ENCODE peak calls at places on chromosomes 2 and 18, in eight cellular contexts. One of them, this sample, is unnamed.

GRCh38 chr2:37711308-37711731 is 39.9 kb upstream of the CDC42EP3 start:
- DNase-seq in activated naive CD4-positive, alpha-beta T cell treated with anti-CD3 and anti-CD28 coated beads, Interleukin-2, amount 50 U/mL, for 72 hours: no peak
- DNase-seq in activated CD8-positive, alpha-beta memory T cell treated with anti-CD3 and anti-CD28 coated beads for 48 hours: no peak
- DNase-seq in stimulated activated CD8-positive, alpha-beta memory T cell treated with anti-CD3 and anti-CD28 coated beads, Interleukin-12 subunit alpha, Interleukin-12 subunit beta, amount 100 ng/mL, for 4 hours: no peak
- DNase-seq in body of pancreas: no peak
- DNase-seq in HS-5: peak; percentile 94
- DNase-seq in NCI-H2081: no peak
- DNase-seq in HFFc6: peak; percentile 91
- DNase-seq in this sample: peak; percentile 91

GRCh38 chr2:97950329-97951154 is 45.2 kb downstream of the TMEM131 start:
- DNase-seq in activated naive CD4-positive, alpha-beta T cell treated with anti-CD3 and anti-CD28 coated beads, Interleukin-2, amount 50 U/mL, for 72 hours: no peak
- DNase-seq in activated CD8-positive, alpha-beta memory T cell treated with anti-CD3 and anti-CD28 coated beads for 48 hours: no peak
- DNase-seq in stimulated activated CD8-positive, alpha-beta memory T cell treated with anti-CD3 and anti-CD28 coated beads, Interleukin-12 subunit alpha, Interleukin-12 subunit beta, amount 100 ng/mL, for 4 hours: no peak
- DNase-seq in body of pancreas: no peak
- DNase-seq in HS-5: peak; percentile 97
- DNase-seq in NCI-H2081: no peak
- DNase-seq in HFFc6: peak; percentile 89
- DNase-seq in this sample: peak; percentile 84

GRCh38 chr18:52046842-52047241 is 293.2 kb upstream of the DCC start:
- DNase-seq in activated naive CD4-positive, alpha-beta T cell treated with anti-CD3 and anti-CD28 coated beads, Interleukin-2, amount 50 U/mL, for 72 hours: no peak
- DNase-seq in activated CD8-positive, alpha-beta memory T cell treated with anti-CD3 and anti-CD28 coated beads for 48 hours: no peak
- DNase-seq in stimulated activated CD8-positive, alpha-beta memory T cell treated with anti-CD3 and anti-CD28 coated beads, Interleukin-12 subunit alpha, Interleukin-12 subunit beta, amount 100 ng/mL, for 4 hours: no peak
- DNase-seq in body of pancreas: no peak
- DNase-seq in HS-5: no peak
- DNase-seq in NCI-H2081: peak; percentile 84
- DNase-seq in HFFc6: no peak
- DNase-seq in this sample: no peak

GRCh38 chr2:189178007-189178406 is 1.6 kb downstream of the COL5A2 start:
- DNase-seq in activated naive CD4-positive, alpha-beta T cell treated with anti-CD3 and anti-CD28 coated beads, Interleukin-2, amount 50 U/mL, for 72 hours: no peak
- DNase-seq in activated CD8-positive, alpha-beta memory T cell treated with anti-CD3 and anti-CD28 coated beads for 48 hours: no peak
- DNase-seq in stimulated activated CD8-positive, alpha-beta memory T cell treated with anti-CD3 and anti-CD28 coated beads, Interleukin-12 subunit alpha, Interleukin-12 subunit beta, amount 100 ng/mL, for 4 hours: no peak
- DNase-seq in body of pancreas: no peak
- DNase-seq in HS-5: no peak
- DNase-seq in NCI-H2081: no peak
- DNase-seq in HFFc6: no peak
- DNase-seq in this sample: no peak

GRCh38 chr2:111918383-111918806 is 20.0 kb downstream of the MERTK start:
- DNase-seq in activated naive CD4-positive, alpha-beta T cell treated with anti-CD3 and anti-CD28 coated beads, Interleukin-2, amount 50 U/mL, for 72 hours: no peak
- DNase-seq in activated CD8-positive, alpha-beta memory T cell treated with anti-CD3 and anti-CD28 coated beads for 48 hours: no peak
- DNase-seq in stimulated activated CD8-positive, alpha-beta memory T cell treated with anti-CD3 and anti-CD28 coated beads, Interleukin-12 subunit alpha, Interleukin-12 subunit beta, amount 100 ng/mL, for 4 hours: no peak
- DNase-seq in body of pancreas: no peak
- DNase-seq in HS-5: peak; percentile 96
- DNase-seq in NCI-H2081: peak; percentile 18
- DNase-seq in HFFc6: peak; percentile 76
- DNase-seq in this sample: peak; percentile 62

GRCh38 chr2:108074945-108075344 is 88.6 kb downstream of the SLC5A7 start:
- DNase-seq in activated naive CD4-positive, alpha-beta T cell treated with anti-CD3 and anti-CD28 coated beads, Interleukin-2, amount 50 U/mL, for 72 hours: no peak
- DNase-seq in activated CD8-positive, alpha-beta memory T cell treated with anti-CD3 and anti-CD28 coated beads for 48 hours: no peak
- DNase-seq in stimulated activated CD8-positive, alpha-beta memory T cell treated with anti-CD3 and anti-CD28 coated beads, Interleukin-12 subunit alpha, Interleukin-12 subunit beta, amount 100 ng/mL, for 4 hours: no peak
- DNase-seq in body of pancreas: no peak
- DNase-seq in HS-5: no peak
- DNase-seq in NCI-H2081: no peak
- DNase-seq in HFFc6: no peak
- DNase-seq in this sample: no peak

GRCh38 chr2:152491139-152491472 is 156.1 kb downstream of the FMNL2 start:
- DNase-seq in activated naive CD4-positive, alpha-beta T cell treated with anti-CD3 and anti-CD28 coated beads, Interleukin-2, amount 50 U/mL, for 72 hours: no peak
- DNase-seq in activated CD8-positive, alpha-beta memory T cell treated with anti-CD3 and anti-CD28 coated beads for 48 hours: no peak
- DNase-seq in stimulated activated CD8-positive, alpha-beta memory T cell treated with anti-CD3 and anti-CD28 coated beads, Interleukin-12 subunit alpha, Interleukin-12 subunit beta, amount 100 ng/mL, for 4 hours: no peak
- DNase-seq in body of pancreas: no peak
- DNase-seq in HS-5: no peak
- DNase-seq in NCI-H2081: no peak
- DNase-seq in HFFc6: no peak
- DNase-seq in this sample: peak; percentile 23

GRCh38 chr2:72991980-72992733 is 74.8 kb downstream of the EMX1 start:
- DNase-seq in activated naive CD4-positive, alpha-beta T cell treated with anti-CD3 and anti-CD28 coated beads, Interleukin-2, amount 50 U/mL, for 72 hours: no peak
- DNase-seq in activated CD8-positive, alpha-beta memory T cell treated with anti-CD3 and anti-CD28 coated beads for 48 hours: no peak
- DNase-seq in stimulated activated CD8-positive, alpha-beta memory T cell treated with anti-CD3 and anti-CD28 coated beads, Interleukin-12 subunit alpha, Interleukin-12 subunit beta, amount 100 ng/mL, for 4 hours: no peak
- DNase-seq in body of pancreas: no peak
- DNase-seq in HS-5: no peak
- DNase-seq in NCI-H2081: no peak
- DNase-seq in HFFc6: no peak
- DNase-seq in this sample: no peak

GRCh38 chr2:127678531-127678930 is 3.2 kb upstream of the LIMS2 start:
- DNase-seq in activated naive CD4-positive, alpha-beta T cell treated with anti-CD3 and anti-CD28 coated beads, Interleukin-2, amount 50 U/mL, for 72 hours: no peak
- DNase-seq in activated CD8-positive, alpha-beta memory T cell treated with anti-CD3 and anti-CD28 coated beads for 48 hours: no peak
- DNase-seq in stimulated activated CD8-positive, alpha-beta memory T cell treated with anti-CD3 and anti-CD28 coated beads, Interleukin-12 subunit alpha, Interleukin-12 subunit beta, amount 100 ng/mL, for 4 hours: no peak
- DNase-seq in body of pancreas: no peak
- DNase-seq in HS-5: no peak
- DNase-seq in NCI-H2081: no peak
- DNase-seq in HFFc6: no peak
- DNase-seq in this sample: no peak

GRCh38 chr2:126614529-126615279 is 41.3 kb upstream of the GYPC start:
- DNase-seq in activated naive CD4-positive, alpha-beta T cell treated with anti-CD3 and anti-CD28 coated beads, Interleukin-2, amount 50 U/mL, for 72 hours: no peak
- DNase-seq in activated CD8-positive, alpha-beta memory T cell treated with anti-CD3 and anti-CD28 coated beads for 48 hours: no peak
- DNase-seq in stimulated activated CD8-positive, alpha-beta memory T cell treated with anti-CD3 and anti-CD28 coated beads, Interleukin-12 subunit alpha, Interleukin-12 subunit beta, amount 100 ng/mL, for 4 hours: no peak
- DNase-seq in body of pancreas: no peak
- DNase-seq in HS-5: peak; percentile 61
- DNase-seq in NCI-H2081: no peak
- DNase-seq in HFFc6: peak; percentile 12
- DNase-seq in this sample: peak; percentile 18

GRCh38 chr2:242057379-242058040 is 188.0 kb downstream of the RTP5 start:
- DNase-seq in activated naive CD4-positive, alpha-beta T cell treated with anti-CD3 and anti-CD28 coated beads, Interleukin-2, amount 50 U/mL, for 72 hours: no peak
- DNase-seq in activated CD8-positive, alpha-beta memory T cell treated with anti-CD3 and anti-CD28 coated beads for 48 hours: no peak
- DNase-seq in stimulated activated CD8-positive, alpha-beta memory T cell treated with anti-CD3 and anti-CD28 coated beads, Interleukin-12 subunit alpha, Interleukin-12 subunit beta, amount 100 ng/mL, for 4 hours: no peak
- DNase-seq in body of pancreas: no peak
- DNase-seq in HS-5: no peak
- DNase-seq in NCI-H2081: no peak
- DNase-seq in HFFc6: no peak
- DNase-seq in this sample: no peak

GRCh38 chr2:7672027-7672684 is 754.9 kb downstream of the RNF144A start:
- DNase-seq in activated naive CD4-positive, alpha-beta T cell treated with anti-CD3 and anti-CD28 coated beads, Interleukin-2, amount 50 U/mL, for 72 hours: peak; percentile 68
- DNase-seq in activated CD8-positive, alpha-beta memory T cell treated with anti-CD3 and anti-CD28 coated beads for 48 hours: peak; percentile 47
- DNase-seq in stimulated activated CD8-positive, alpha-beta memory T cell treated with anti-CD3 and anti-CD28 coated beads, Interleukin-12 subunit alpha, Interleukin-12 subunit beta, amount 100 ng/mL, for 4 hours: peak; percentile 32
- DNase-seq in body of pancreas: peak; percentile 82
- DNase-seq in HS-5: no peak
- DNase-seq in NCI-H2081: peak; percentile 70
- DNase-seq in HFFc6: peak; percentile 21
- DNase-seq in this sample: no peak

GRCh38 chr2:241636182-241636982 is 576 bp downstream of the THAP4 start:
- DNase-seq in activated naive CD4-positive, alpha-beta T cell treated with anti-CD3 and anti-CD28 coated beads, Interleukin-2, amount 50 U/mL, for 72 hours: no peak
- DNase-seq in activated CD8-positive, alpha-beta memory T cell treated with anti-CD3 and anti-CD28 coated beads for 48 hours: no peak
- DNase-seq in stimulated activated CD8-positive, alpha-beta memory T cell treated with anti-CD3 and anti-CD28 coated beads, Interleukin-12 subunit alpha, Interleukin-12 subunit beta, amount 100 ng/mL, for 4 hours: peak; percentile 18
- DNase-seq in body of pancreas: peak; percentile 69
- DNase-seq in HS-5: no peak
- DNase-seq in NCI-H2081: peak; percentile 15
- DNase-seq in HFFc6: no peak
- DNase-seq in this sample: peak; percentile 77

GRCh38 chr18:63182247-63182771 is 137.3 kb downstream of the BCL2 start:
- DNase-seq in activated naive CD4-positive, alpha-beta T cell treated with anti-CD3 and anti-CD28 coated beads, Interleukin-2, amount 50 U/mL, for 72 hours: no peak
- DNase-seq in activated CD8-positive, alpha-beta memory T cell treated with anti-CD3 and anti-CD28 coated beads for 48 hours: no peak
- DNase-seq in stimulated activated CD8-positive, alpha-beta memory T cell treated with anti-CD3 and anti-CD28 coated beads, Interleukin-12 subunit alpha, Interleukin-12 subunit beta, amount 100 ng/mL, for 4 hours: no peak
- DNase-seq in body of pancreas: no peak
- DNase-seq in HS-5: no peak
- DNase-seq in NCI-H2081: no peak
- DNase-seq in HFFc6: no peak
- DNase-seq in this sample: no peak

GRCh38 chr2:138090330-138090729 is 126.1 kb downstream of the HNMT start:
- DNase-seq in activated naive CD4-positive, alpha-beta T cell treated with anti-CD3 and anti-CD28 coated beads, Interleukin-2, amount 50 U/mL, for 72 hours: no peak
- DNase-seq in activated CD8-positive, alpha-beta memory T cell treated with anti-CD3 and anti-CD28 coated beads for 48 hours: no peak
- DNase-seq in stimulated activated CD8-positive, alpha-beta memory T cell treated with anti-CD3 and anti-CD28 coated beads, Interleukin-12 subunit alpha, Interleukin-12 subunit beta, amount 100 ng/mL, for 4 hours: no peak
- DNase-seq in body of pancreas: peak; percentile 23
- DNase-seq in HS-5: no peak
- DNase-seq in NCI-H2081: peak; percentile 30
- DNase-seq in HFFc6: peak; percentile 41
- DNase-seq in this sample: peak; percentile 67

GRCh38 chr2:71129891-71130324 is at the start of gene MCEE:
- DNase-seq in activated naive CD4-positive, alpha-beta T cell treated with anti-CD3 and anti-CD28 coated beads, Interleukin-2, amount 50 U/mL, for 72 hours: peak; percentile 90
- DNase-seq in activated CD8-positive, alpha-beta memory T cell treated with anti-CD3 and anti-CD28 coated beads for 48 hours: peak; percentile 76
- DNase-seq in stimulated activated CD8-positive, alpha-beta memory T cell treated with anti-CD3 and anti-CD28 coated beads, Interleukin-12 subunit alpha, Interleukin-12 subunit beta, amount 100 ng/mL, for 4 hours: peak; percentile 80
- DNase-seq in body of pancreas: peak; percentile 94
- DNase-seq in HS-5: peak; percentile 16
- DNase-seq in NCI-H2081: peak; percentile 76
- DNase-seq in HFFc6: peak; percentile 78
- DNase-seq in this sample: peak; percentile 95

GRCh38 chr2:27407798-27408491 is 1.4 kb downstream of the PPM1G start:
- DNase-seq in activated naive CD4-positive, alpha-beta T cell treated with anti-CD3 and anti-CD28 coated beads, Interleukin-2, amount 50 U/mL, for 72 hours: no peak
- DNase-seq in activated CD8-positive, alpha-beta memory T cell treated with anti-CD3 and anti-CD28 coated beads for 48 hours: no peak
- DNase-seq in stimulated activated CD8-positive, alpha-beta memory T cell treated with anti-CD3 and anti-CD28 coated beads, Interleukin-12 subunit alpha, Interleukin-12 subunit beta, amount 100 ng/mL, for 4 hours: no peak
- DNase-seq in body of pancreas: peak; percentile 35
- DNase-seq in HS-5: peak; percentile 28
- DNase-seq in NCI-H2081: peak; percentile 72
- DNase-seq in HFFc6: peak; percentile 39
- DNase-seq in this sample: peak; percentile 61

GRCh38 chr2:1742680-1743395 is 1.5 kb downstream of the PXDN start:
- DNase-seq in activated naive CD4-positive, alpha-beta T cell treated with anti-CD3 and anti-CD28 coated beads, Interleukin-2, amount 50 U/mL, for 72 hours: no peak
- DNase-seq in activated CD8-positive, alpha-beta memory T cell treated with anti-CD3 and anti-CD28 coated beads for 48 hours: no peak
- DNase-seq in stimulated activated CD8-positive, alpha-beta memory T cell treated with anti-CD3 and anti-CD28 coated beads, Interleukin-12 subunit alpha, Interleukin-12 subunit beta, amount 100 ng/mL, for 4 hours: no peak
- DNase-seq in body of pancreas: peak; percentile 56
- DNase-seq in HS-5: no peak
- DNase-seq in NCI-H2081: peak; percentile 80
- DNase-seq in HFFc6: peak; percentile 92
- DNase-seq in this sample: peak; percentile 90

GRCh38 chr2:62596061-62596658 is 90.2 kb upstream of the TMEM17 start:
- DNase-seq in activated naive CD4-positive, alpha-beta T cell treated with anti-CD3 and anti-CD28 coated beads, Interleukin-2, amount 50 U/mL, for 72 hours: no peak
- DNase-seq in activated CD8-positive, alpha-beta memory T cell treated with anti-CD3 and anti-CD28 coated beads for 48 hours: no peak
- DNase-seq in stimulated activated CD8-positive, alpha-beta memory T cell treated with anti-CD3 and anti-CD28 coated beads, Interleukin-12 subunit alpha, Interleukin-12 subunit beta, amount 100 ng/mL, for 4 hours: no peak
- DNase-seq in body of pancreas: no peak
- DNase-seq in HS-5: peak; percentile 82
- DNase-seq in NCI-H2081: peak; percentile 28
- DNase-seq in HFFc6: peak; percentile 67
- DNase-seq in this sample: peak; percentile 75

GRCh38 chr18:63505566-63506335 is 29.0 kb downstream of the SERPINB5 start:
- DNase-seq in activated naive CD4-positive, alpha-beta T cell treated with anti-CD3 and anti-CD28 coated beads, Interleukin-2, amount 50 U/mL, for 72 hours: no peak
- DNase-seq in activated CD8-positive, alpha-beta memory T cell treated with anti-CD3 and anti-CD28 coated beads for 48 hours: no peak
- DNase-seq in stimulated activated CD8-positive, alpha-beta memory T cell treated with anti-CD3 and anti-CD28 coated beads, Interleukin-12 subunit alpha, Interleukin-12 subunit beta, amount 100 ng/mL, for 4 hours: no peak
- DNase-seq in body of pancreas: peak; percentile 9
- DNase-seq in HS-5: no peak
- DNase-seq in NCI-H2081: no peak
- DNase-seq in HFFc6: peak; percentile 37
- DNase-seq in this sample: peak; percentile 58

GRCh38 chr2:74461187-74462053 is 3.2 kb downstream of the WBP1 start:
- DNase-seq in activated naive CD4-positive, alpha-beta T cell treated with anti-CD3 and anti-CD28 coated beads, Interleukin-2, amount 50 U/mL, for 72 hours: no peak
- DNase-seq in activated CD8-positive, alpha-beta memory T cell treated with anti-CD3 and anti-CD28 coated beads for 48 hours: no peak
- DNase-seq in stimulated activated CD8-positive, alpha-beta memory T cell treated with anti-CD3 and anti-CD28 coated beads, Interleukin-12 subunit alpha, Interleukin-12 subunit beta, amount 100 ng/mL, for 4 hours: no peak
- DNase-seq in body of pancreas: peak; percentile 18
- DNase-seq in HS-5: no peak
- DNase-seq in NCI-H2081: no peak
- DNase-seq in HFFc6: no peak
- DNase-seq in this sample: no peak

GRCh38 chr2:74009577-74009976 is 24.9 kb downstream of the TET3 start:
- DNase-seq in activated naive CD4-positive, alpha-beta T cell treated with anti-CD3 and anti-CD28 coated beads, Interleukin-2, amount 50 U/mL, for 72 hours: no peak
- DNase-seq in activated CD8-positive, alpha-beta memory T cell treated with anti-CD3 and anti-CD28 coated beads for 48 hours: no peak
- DNase-seq in stimulated activated CD8-positive, alpha-beta memory T cell treated with anti-CD3 and anti-CD28 coated beads, Interleukin-12 subunit alpha, Interleukin-12 subunit beta, amount 100 ng/mL, for 4 hours: no peak
- DNase-seq in body of pancreas: no peak
- DNase-seq in HS-5: no peak
- DNase-seq in NCI-H2081: no peak
- DNase-seq in HFFc6: no peak
- DNase-seq in this sample: no peak

GRCh38 chr2:84716564-84716963 is 164.3 kb downstream of the TRABD2A start:
- DNase-seq in activated naive CD4-positive, alpha-beta T cell treated with anti-CD3 and anti-CD28 coated beads, Interleukin-2, amount 50 U/mL, for 72 hours: no peak
- DNase-seq in activated CD8-positive, alpha-beta memory T cell treated with anti-CD3 and anti-CD28 coated beads for 48 hours: no peak
- DNase-seq in stimulated activated CD8-positive, alpha-beta memory T cell treated with anti-CD3 and anti-CD28 coated beads, Interleukin-12 subunit alpha, Interleukin-12 subunit beta, amount 100 ng/mL, for 4 hours: no peak
- DNase-seq in body of pancreas: no peak
- DNase-seq in HS-5: no peak
- DNase-seq in NCI-H2081: no peak
- DNase-seq in HFFc6: no peak
- DNase-seq in this sample: no peak

GRCh38 chr2:84492571-84492970 is 23.7 kb upstream of the DNAH6 start:
- DNase-seq in activated naive CD4-positive, alpha-beta T cell treated with anti-CD3 and anti-CD28 coated beads, Interleukin-2, amount 50 U/mL, for 72 hours: no peak
- DNase-seq in activated CD8-positive, alpha-beta memory T cell treated with anti-CD3 and anti-CD28 coated beads for 48 hours: no peak
- DNase-seq in stimulated activated CD8-positive, alpha-beta memory T cell treated with anti-CD3 and anti-CD28 coated beads, Interleukin-12 subunit alpha, Interleukin-12 subunit beta, amount 100 ng/mL, for 4 hours: no peak
- DNase-seq in body of pancreas: no peak
- DNase-seq in HS-5: no peak
- DNase-seq in NCI-H2081: no peak
- DNase-seq in HFFc6: peak; percentile 25
- DNase-seq in this sample: peak; percentile 21

GRCh38 chr18:3273042-3273441 is 11.1 kb downstream of the MYL12B start:
- DNase-seq in activated naive CD4-positive, alpha-beta T cell treated with anti-CD3 and anti-CD28 coated beads, Interleukin-2, amount 50 U/mL, for 72 hours: no peak
- DNase-seq in activated CD8-positive, alpha-beta memory T cell treated with anti-CD3 and anti-CD28 coated beads for 48 hours: no peak
- DNase-seq in stimulated activated CD8-positive, alpha-beta memory T cell treated with anti-CD3 and anti-CD28 coated beads, Interleukin-12 subunit alpha, Interleukin-12 subunit beta, amount 100 ng/mL, for 4 hours: no peak
- DNase-seq in body of pancreas: no peak
- DNase-seq in HS-5: no peak
- DNase-seq in NCI-H2081: no peak
- DNase-seq in HFFc6: no peak
- DNase-seq in this sample: no peak

GRCh38 chr2:174748948-174749347 is 15.3 kb downstream of the CHRNA1 start:
- DNase-seq in activated naive CD4-positive, alpha-beta T cell treated with anti-CD3 and anti-CD28 coated beads, Interleukin-2, amount 50 U/mL, for 72 hours: no peak
- DNase-seq in activated CD8-positive, alpha-beta memory T cell treated with anti-CD3 and anti-CD28 coated beads for 48 hours: no peak
- DNase-seq in stimulated activated CD8-positive, alpha-beta memory T cell treated with anti-CD3 and anti-CD28 coated beads, Interleukin-12 subunit alpha, Interleukin-12 subunit beta, amount 100 ng/mL, for 4 hours: peak; percentile 40
- DNase-seq in body of pancreas: peak; percentile 65
- DNase-seq in HS-5: peak; percentile 24
- DNase-seq in NCI-H2081: peak; percentile 61
- DNase-seq in HFFc6: peak; percentile 33
- DNase-seq in this sample: peak; percentile 77

GRCh38 chr2:144628566-144628965 is 108.6 kb upstream of the ZEB2 start:
- DNase-seq in activated naive CD4-positive, alpha-beta T cell treated with anti-CD3 and anti-CD28 coated beads, Interleukin-2, amount 50 U/mL, for 72 hours: no peak
- DNase-seq in activated CD8-positive, alpha-beta memory T cell treated with anti-CD3 and anti-CD28 coated beads for 48 hours: no peak
- DNase-seq in stimulated activated CD8-positive, alpha-beta memory T cell treated with anti-CD3 and anti-CD28 coated beads, Interleukin-12 subunit alpha, Interleukin-12 subunit beta, amount 100 ng/mL, for 4 hours: no peak
- DNase-seq in body of pancreas: no peak
- DNase-seq in HS-5: no peak
- DNase-seq in NCI-H2081: no peak
- DNase-seq in HFFc6: no peak
- DNase-seq in this sample: no peak

GRCh38 chr18:48455555-48456478 is 46.6 kb upstream of the ZBTB7C start:
- DNase-seq in activated naive CD4-positive, alpha-beta T cell treated with anti-CD3 and anti-CD28 coated beads, Interleukin-2, amount 50 U/mL, for 72 hours: no peak
- DNase-seq in activated CD8-positive, alpha-beta memory T cell treated with anti-CD3 and anti-CD28 coated beads for 48 hours: no peak
- DNase-seq in stimulated activated CD8-positive, alpha-beta memory T cell treated with anti-CD3 and anti-CD28 coated beads, Interleukin-12 subunit alpha, Interleukin-12 subunit beta, amount 100 ng/mL, for 4 hours: peak; percentile 19
- DNase-seq in body of pancreas: no peak
- DNase-seq in HS-5: peak; percentile 33
- DNase-seq in NCI-H2081: no peak
- DNase-seq in HFFc6: peak; percentile 68
- DNase-seq in this sample: peak; percentile 76

GRCh38 chr2:239275037-239275685 is 125.7 kb downstream of the HDAC4 start:
- DNase-seq in activated naive CD4-positive, alpha-beta T cell treated with anti-CD3 and anti-CD28 coated beads, Interleukin-2, amount 50 U/mL, for 72 hours: peak; percentile 89
- DNase-seq in activated CD8-positive, alpha-beta memory T cell treated with anti-CD3 and anti-CD28 coated beads for 48 hours: no peak
- DNase-seq in stimulated activated CD8-positive, alpha-beta memory T cell treated with anti-CD3 and anti-CD28 coated beads, Interleukin-12 subunit alpha, Interleukin-12 subunit beta, amount 100 ng/mL, for 4 hours: peak; percentile 62
- DNase-seq in body of pancreas: peak; percentile 41
- DNase-seq in HS-5: peak; percentile 80
- DNase-seq in NCI-H2081: no peak
- DNase-seq in HFFc6: peak; percentile 98
- DNase-seq in this sample: peak; percentile 91

This sample was measured in GM03348.